ENCODE peak calls at places on chromosomes 6 and 20, in five cellular contexts. H is K562, D is fibroblast of lung, V is endothelial cell of umbilical vein, I is neural progenitor cell. A is an unnamed sample.

GRCh38 chr6:163427498-163428254 is 13.2 kb downstream of the QKI start:
- DNase-seq in H (peak; percentile 59), V (peak; percentile 87), D (peak; percentile 90), I (peak; percentile 57), A (no peak)

GRCh38 chr6:118660218-118660569 is 8.8 kb upstream of the CEP85L start:
- DNase-seq in H (peak; percentile 89), V (peak; percentile 48), D (no peak), I (no peak), A (no peak)

GRCh38 chr6:131651782-131652181 is 14.7 kb downstream of the ENPP3 start:
- DNase-seq in I (no peak), V (no peak), H (no peak), D (no peak), A (no peak)

GRCh38 chr6:67190733-67191132 is 1444.3 kb upstream of the ADGRB3 start:
- DNase-seq in I (no peak), D (no peak), V (no peak), H (no peak), A (no peak)

GRCh38 chr6:51129043-51129442 is 310.4 kb downstream of the TFAP2B start:
- DNase-seq in V (no peak), D (no peak), I (no peak), H (peak; percentile 61), A (no peak)

GRCh38 chr6:110593637-110594036 is 117.2 kb upstream of the SLC22A16 start:
- DNase-seq in D (no peak), I (no peak), V (no peak), H (no peak), A (no peak)

GRCh38 chr6:3531481-3531880 is 74.6 kb upstream of the SLC22A23 start:
- DNase-seq in H (no peak), D (no peak), V (no peak), I (no peak), A (no peak)

GRCh38 chr6:129502261-129502660 is 207.7 kb downstream of the ARHGAP18 start:
- DNase-seq in D (no peak), H (no peak), V (no peak), I (no peak), A (no peak)

GRCh38 chr6:42555477-42556457 is 8.1 kb upstream of the UBR2 start:
- DNase-seq in I (peak; percentile 38), D (no peak), H (peak; percentile 65), V (no peak), A (no peak)

GRCh38 chr6:117167520-117168271 is 97.7 kb upstream of the VGLL2 start:
- DNase-seq in H (no peak), V (no peak), I (peak; percentile 4), D (no peak), A (peak; percentile 93)

GRCh38 chr6:112307707-112308106 is 39.4 kb upstream of the RFPL4B start:
- DNase-seq in H (no peak), V (no peak), D (no peak), I (no peak), A (no peak)

GRCh38 chr6:11381801-11382513 is 149.5 kb upstream of the NEDD9 start:
- DNase-seq in V (no peak), D (no peak), H (no peak), I (no peak), A (no peak)

GRCh38 chr6:164045082-164045481 is 630.6 kb downstream of the QKI start:
- DNase-seq in D (no peak), V (no peak), I (no peak), H (no peak), A (no peak)

GRCh38 chr6:1777921-1778692 is 168.4 kb downstream of the FOXC1 start:
- DNase-seq in I (no peak), D (no peak), H (no peak), V (no peak), A (no peak)

GRCh38 chr6:26609463-26609862 is 12.7 kb downstream of the ABT1 start:
- DNase-seq in H (no peak), V (no peak), D (no peak), I (no peak), A (no peak)

GRCh38 chr20:38369387-38369786 is 23.1 kb downstream of the LBP start:
- DNase-seq in I (peak; percentile 21), H (peak; percentile 46), D (no peak), V (peak; percentile 12), A (no peak)

GRCh38 chr6:3335169-3335568 is 76.4 kb downstream of the PSMG4 start:
- DNase-seq in V (no peak), D (no peak), H (no peak), I (no peak), A (no peak)

GRCh38 chr6:163599136-163599535 is 184.6 kb downstream of the QKI start:
- DNase-seq in D (no peak), H (no peak), I (no peak), V (no peak), A (no peak)

GRCh38 chr6:125888989-125889656 is 67.4 kb upstream of the HINT3 start:
- DNase-seq in D (peak; percentile 56), H (peak; percentile 76), I (peak; percentile 74), V (peak; percentile 71), A (no peak)

GRCh38 chr6:70763754-70764153 is 96.1 kb downstream of the SMAP1 start:
- DNase-seq in D (no peak), H (no peak), V (no peak), I (no peak), A (no peak)

GRCh38 chr6:166046232-166046631 is 121.4 kb downstream of the TBXT start:
- DNase-seq in H (no peak), D (peak; percentile 95), I (no peak), V (peak; percentile 21), A (no peak)

GRCh38 chr20:55567826-55568225 is 437.5 kb downstream of the CBLN4 start:
- DNase-seq in D (no peak), H (no peak), V (no peak), I (no peak), A (no peak)

GRCh38 chr6:48658910-48659309 is 547.9 kb upstream of the PTCHD4 start:
- DNase-seq in V (no peak), I (no peak), H (no peak), D (no peak), A (no peak)

GRCh38 chr20:57560554-57561355 is at the start of gene PCK1:
- DNase-seq in V (no peak), D (peak; percentile 5), H (peak; percentile 86), I (no peak), A (no peak)

GRCh38 chr6:37514377-37514776 is 14.7 kb upstream of the CCDC167 start:
- DNase-seq in I (no peak), H (no peak), D (peak; percentile 28), V (no peak), A (peak; percentile 36)

GRCh38 chr20:39338977-39339376 is 376.8 kb downstream of the DHX35 start:
- DNase-seq in I (no peak), D (no peak), H (no peak), V (no peak), A (no peak)

GRCh38 chr6:55239099-55239498 is 64.8 kb downstream of the HCRTR2 start:
- DNase-seq in D (peak; percentile 62), I (no peak), H (no peak), V (peak; percentile 28), A (no peak)

GRCh38 chr6:95866732-95867131 is 149.0 kb upstream of the FUT9 start:
- DNase-seq in I (peak; percentile 35), V (no peak), H (peak; percentile 6), D (no peak), A (no peak)

GRCh38 chr6:84853901-84854300 is 89.5 kb upstream of the TBX18 start:
- DNase-seq in I (no peak), D (peak; percentile 36), H (no peak), V (no peak), A (no peak)

DNA sequence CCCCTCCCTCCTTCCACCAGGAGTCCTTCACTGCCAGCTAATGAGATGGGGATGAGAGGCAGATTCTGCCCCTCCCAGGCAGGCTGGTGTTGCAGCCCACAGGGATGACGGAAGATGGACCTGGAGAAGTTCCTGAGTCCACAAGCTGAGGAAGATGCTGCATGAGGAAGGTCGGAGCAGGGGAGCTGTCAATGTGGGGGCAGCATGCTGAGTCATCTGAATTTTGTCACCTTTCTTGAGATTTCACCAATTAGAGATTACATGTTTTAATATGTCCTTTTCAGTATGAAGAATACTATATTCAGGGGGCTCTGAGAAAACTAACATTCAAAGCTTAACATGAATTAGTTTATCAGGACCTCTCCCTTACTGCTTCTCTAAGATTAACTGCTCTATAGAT is 112.1 kb downstream of the DTNBP1 start:
- DNase-seq in I (no peak), H (no peak), V (no peak), D (no peak), A (no peak)
- H3K4me2 ChIP-seq in I (no peak overlapping the region), H (no peak overlapping the region), V (no peak overlapping the region), D (no peak overlapping the region), A (no peak overlapping the region)

GRCh38 chr6:35056952-35057351 is 84.2 kb downstream of the TCP11 start:
- DNase-seq in V (no peak), D (no peak), I (no peak), H (no peak), A (no peak)

GRCh38 chr6:35058041-35058675 is 83.0 kb downstream of the TCP11 start:
- DNase-seq in D (no peak), V (no peak), I (peak; percentile 85), H (no peak), A (no peak)

GRCh38 chr6:35059606-35060355 is 81.4 kb downstream of the TCP11 start:
- DNase-seq in I (no peak), D (no peak), V (no peak), H (no peak), A (no peak)

GRCh38 chr6:35057449-35058030 is 83.6 kb downstream of the TCP11 start:
- DNase-seq in H (no peak), I (no peak), V (no peak), D (no peak), A (no peak)

GRCh38 chr6:35058827-35059522 is 82.2 kb downstream of the TCP11 start:
- DNase-seq in D (no peak), H (no peak), I (no peak), V (no peak), A (no peak)
- H2AFZ ChIP-seq in D (no peak overlapping the region), H (no peak overlapping the region), I (no peak overlapping the region), V (no peak overlapping the region), A (no peak overlapping the region)

GRCh38 chr6:170420791-170421776 is 114.5 kb downstream of the FAM120B start:
- DNase-seq in D (no peak), V (no peak), H (no peak), I (no peak), A (no peak)

GRCh38 chr6:170424634-170425126 is 118.1 kb downstream of the FAM120B start:
- DNase-seq in I (no peak), V (no peak), D (no peak), H (no peak), A (no peak)

GRCh38 chr6:170423814-170424633 is 117.5 kb downstream of the FAM120B start:
- DNase-seq in H (no peak), D (no peak), I (no peak), V (no peak), A (no peak)

GRCh38 chr6:170421921-170422320 is 115.4 kb downstream of the FAM120B start:
- DNase-seq in V (no peak), I (no peak), H (no peak), D (no peak), A (no peak)

DNA sequence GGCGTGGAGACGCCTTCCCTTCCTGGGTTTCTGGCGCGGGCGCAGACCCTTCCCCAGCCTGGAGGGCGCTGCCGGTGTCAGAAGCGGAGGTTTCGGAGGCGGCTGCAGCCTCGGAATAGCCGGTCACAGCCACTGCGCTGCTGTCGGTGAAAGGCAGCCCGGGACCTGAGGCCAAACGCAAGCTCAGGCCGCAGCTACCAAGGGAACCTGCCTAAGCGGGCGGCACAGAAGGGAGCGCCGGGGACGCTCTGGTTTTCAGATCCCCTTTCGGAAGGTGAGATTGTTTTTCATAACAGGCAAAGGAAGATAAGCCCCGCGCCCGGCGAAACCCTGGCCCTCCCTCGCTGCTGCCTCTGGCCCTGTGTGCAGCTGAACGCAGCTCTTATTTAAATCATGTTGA is 116.5 kb downstream of the FAM120B start:
- DNase-seq in V (no peak), I (peak; percentile 58), H (peak; percentile 16), D (no peak), A (no peak)
- H3K4me2 ChIP-seq in V (no peak overlapping the region), I (no peak overlapping the region), H (no peak overlapping the region), D (no peak overlapping the region), A (peak overlapping the region; percentile 30)

GRCh38 chr6:7917729-7918128 is 7.1 kb upstream of the TXNDC5 start:
- DNase-seq in H (no peak), I (no peak), D (no peak), V (no peak), A (no peak)
- H2AFZ ChIP-seq in H (no peak overlapping the region), I (no peak overlapping the region), D (no peak overlapping the region), V (no peak overlapping the region), A (no peak overlapping the region)